ENCODE peak calls at places on chromosomes 1 and 21, in five cellular contexts. One of them, this sample, is unnamed.

GRCh38 chr1:154943649-154944421 is 7.3 kb upstream of the PMVK start:
- DNase-seq in neural progenitor cell: peak
- DNase-seq in kidney: no peak
- DNase-seq in MM.1S: peak
- DNase-seq in endodermal cell: peak
- DNase-seq in this sample: peak

GRCh38 chr1:77446841-77447555 is 165.2 kb downstream of the AK5 start:
- DNase-seq in endodermal cell: no peak
- DNase-seq in MM.1S: no peak
- DNase-seq in kidney: no peak
- DNase-seq in neural progenitor cell: no peak
- DNase-seq in this sample: no peak

GRCh38 chr1:209675567-209676154 is 449 bp downstream of the G0S2 start:
- DNase-seq in kidney: peak
- DNase-seq in neural progenitor cell: peak
- DNase-seq in MM.1S: no peak
- DNase-seq in endodermal cell: peak
- DNase-seq in this sample: peak

GRCh38 chr1:43858324-43858723 is 75.3 kb upstream of the ARTN start:
- DNase-seq in kidney: no peak
- DNase-seq in MM.1S: peak
- DNase-seq in endodermal cell: peak
- DNase-seq in neural progenitor cell: peak
- DNase-seq in this sample: peak

GRCh38 chr1:183403386-183403957 is 14.7 kb downstream of the NMNAT2 start:
- DNase-seq in endodermal cell: no peak
- DNase-seq in neural progenitor cell: peak
- DNase-seq in MM.1S: no peak
- DNase-seq in kidney: no peak
- DNase-seq in this sample: no peak

GRCh38 chr1:246293366-246294121 is 213.5 kb downstream of the SMYD3 start:
- DNase-seq in MM.1S: no peak
- DNase-seq in endodermal cell: no peak
- DNase-seq in neural progenitor cell: no peak
- DNase-seq in kidney: no peak
- DNase-seq in this sample: no peak

GRCh38 chr1:151593651-151594625 is 17.9 kb upstream of the SNX27 start:
- DNase-seq in MM.1S: peak
- DNase-seq in neural progenitor cell: peak
- DNase-seq in kidney: peak
- DNase-seq in endodermal cell: peak
- DNase-seq in this sample: peak

GRCh38 chr1:226002667-226003501 is 3.7 kb upstream of the SDE2 start:
- DNase-seq in kidney: peak
- DNase-seq in endodermal cell: peak
- DNase-seq in MM.1S: no peak
- DNase-seq in neural progenitor cell: peak
- DNase-seq in this sample: peak

GRCh38 chr1:108009603-108010195 is 44.7 kb upstream of the VAV3 start:
- DNase-seq in endodermal cell: no peak
- DNase-seq in neural progenitor cell: no peak
- DNase-seq in MM.1S: no peak
- DNase-seq in kidney: no peak
- DNase-seq in this sample: no peak

GRCh38 chr1:37020653-37021277 is 13.6 kb downstream of the GRIK3 start:
- DNase-seq in endodermal cell: peak
- DNase-seq in MM.1S: peak
- DNase-seq in kidney: no peak
- DNase-seq in neural progenitor cell: peak
- DNase-seq in this sample: peak

GRCh38 chr1:201882665-201883132 is 6.0 kb upstream of the SHISA4 start:
- DNase-seq in neural progenitor cell: no peak
- DNase-seq in MM.1S: peak
- DNase-seq in endodermal cell: no peak
- DNase-seq in kidney: no peak
- DNase-seq in this sample: peak

GRCh38 chr1:37822942-37823865 is 15.2 kb upstream of the YRDC start:
- DNase-seq in kidney: no peak
- DNase-seq in MM.1S: no peak
- DNase-seq in endodermal cell: no peak
- DNase-seq in neural progenitor cell: no peak
- DNase-seq in this sample: no peak

GRCh38 chr1:52771384-52771783 is 45.1 kb downstream of the ZYG11B start:
- DNase-seq in kidney: no peak
- DNase-seq in MM.1S: no peak
- DNase-seq in neural progenitor cell: no peak
- DNase-seq in endodermal cell: no peak
- DNase-seq in this sample: no peak

GRCh38 chr1:187433598-187433997 is 604.8 kb downstream of the PLA2G4A start:
- DNase-seq in neural progenitor cell: no peak
- DNase-seq in endodermal cell: no peak
- DNase-seq in MM.1S: no peak
- DNase-seq in kidney: no peak
- DNase-seq in this sample: no peak
- H3K9ac ChIP-seq in neural progenitor cell: no peak
- H3K9ac ChIP-seq in endodermal cell: no peak
- H3K9ac ChIP-seq in MM.1S: no peak
- H3K9ac ChIP-seq in kidney: no peak
- H3K9ac ChIP-seq in this sample: no peak

DNA sequence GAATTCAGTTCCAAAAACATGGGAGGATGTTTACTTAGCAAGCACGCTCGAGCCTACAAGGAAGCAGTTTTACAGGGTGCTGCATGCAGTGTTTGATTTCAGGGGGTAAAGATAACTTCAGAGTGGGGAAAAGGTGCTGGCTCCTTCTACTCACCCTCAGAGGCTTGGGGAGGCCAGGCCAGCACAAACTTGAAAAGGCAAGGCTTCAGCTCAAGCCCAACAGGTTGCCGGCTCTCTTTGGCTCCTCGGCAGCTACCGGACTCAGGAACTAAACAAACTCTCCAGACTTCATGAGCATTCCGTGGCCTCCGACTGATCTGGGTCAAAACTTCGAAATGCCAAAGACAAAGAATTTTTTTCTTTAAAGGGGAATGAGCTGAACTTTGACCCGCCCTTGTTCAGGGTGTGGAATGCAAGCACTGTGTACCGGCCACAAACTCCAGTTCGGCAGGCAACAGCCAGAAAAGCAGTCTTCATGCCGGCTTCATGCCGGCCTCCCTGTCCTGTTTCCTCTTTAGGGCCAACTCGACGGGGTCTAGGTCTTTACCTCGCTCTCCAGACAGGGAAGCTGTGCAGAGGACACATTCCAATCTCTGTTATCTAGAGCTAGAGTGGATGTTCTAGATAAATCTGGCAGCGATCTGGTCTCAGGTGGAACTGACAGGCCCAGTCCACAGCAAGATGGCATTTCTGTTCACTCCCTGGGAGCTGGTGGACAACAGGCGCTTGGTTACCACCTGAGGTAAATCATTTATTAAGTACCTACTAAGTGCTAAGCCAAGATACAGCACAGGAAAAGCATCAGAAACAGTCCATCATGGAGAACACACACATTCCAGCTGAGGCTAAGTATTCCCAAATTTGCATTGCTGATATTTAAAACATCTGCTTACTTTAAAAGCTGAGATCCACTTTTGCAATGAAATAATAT is 75.0 kb downstream of the CD46 start:
- DNase-seq in neural progenitor cell: no peak
- DNase-seq in kidney: peak
- DNase-seq in MM.1S: no peak
- DNase-seq in endodermal cell: no peak
- DNase-seq in this sample: no peak
- H3K4me3 ChIP-seq in neural progenitor cell: no peak
- H3K4me3 ChIP-seq in kidney: peak
- H3K4me3 ChIP-seq in MM.1S: peak
- H3K4me3 ChIP-seq in endodermal cell: no peak
- H3K4me3 ChIP-seq in this sample: no peak

GRCh38 chr1:20726107-20726911 is 6.2 kb downstream of the SH2D5 start:
- DNase-seq in MM.1S: no peak
- DNase-seq in neural progenitor cell: no peak
- DNase-seq in kidney: no peak
- DNase-seq in endodermal cell: peak
- DNase-seq in this sample: no peak
- H3K9ac ChIP-seq in MM.1S: no peak
- H3K9ac ChIP-seq in neural progenitor cell: no peak
- H3K9ac ChIP-seq in kidney: no peak
- H3K9ac ChIP-seq in endodermal cell: no peak
- H3K9ac ChIP-seq in this sample: no peak

DNA sequence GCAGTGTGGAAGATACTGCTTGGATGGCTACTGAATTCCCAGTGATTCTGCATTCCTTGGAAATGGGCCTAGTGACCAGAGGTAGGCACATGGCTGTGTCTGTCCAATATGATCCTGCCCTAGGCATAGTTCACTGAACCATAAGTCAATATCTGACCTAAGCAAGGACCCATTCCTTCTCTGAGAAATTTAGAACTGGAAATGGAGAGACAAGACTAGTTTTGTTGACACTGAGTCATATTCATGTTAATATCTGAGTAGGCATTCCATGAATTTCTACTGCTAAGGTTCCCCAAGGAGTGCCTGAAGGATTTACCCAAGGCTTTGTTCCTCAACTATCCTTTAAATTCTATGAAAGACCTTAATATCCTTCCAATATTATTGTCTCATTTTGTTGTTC is 329.7 kb upstream of the BEND5 start:
- DNase-seq in endodermal cell: no peak
- DNase-seq in neural progenitor cell: no peak
- DNase-seq in kidney: no peak
- DNase-seq in MM.1S: no peak
- DNase-seq in this sample: no peak
- H3K4me3 ChIP-seq in endodermal cell: no peak
- H3K4me3 ChIP-seq in neural progenitor cell: no peak
- H3K4me3 ChIP-seq in kidney: no peak
- H3K4me3 ChIP-seq in MM.1S: no peak
- H3K4me3 ChIP-seq in this sample: no peak

GRCh38 chr21:45310446-45310845 is 22.8 kb upstream of the POFUT2 start:
- DNase-seq in endodermal cell: peak
- DNase-seq in neural progenitor cell: no peak
- DNase-seq in kidney: peak
- DNase-seq in MM.1S: no peak
- DNase-seq in this sample: no peak

GRCh38 chr21:45306832-45307571 is 19.3 kb upstream of the POFUT2 start:
- DNase-seq in MM.1S: no peak
- DNase-seq in kidney: peak
- DNase-seq in neural progenitor cell: peak
- DNase-seq in endodermal cell: peak
- DNase-seq in this sample: no peak

GRCh38 chr21:45309541-45310381 is 22.1 kb upstream of the POFUT2 start:
- DNase-seq in neural progenitor cell: no peak
- DNase-seq in endodermal cell: peak
- DNase-seq in kidney: peak
- DNase-seq in MM.1S: no peak
- DNase-seq in this sample: no peak

GRCh38 chr21:45308211-45309068 is 20.7 kb upstream of the POFUT2 start:
- DNase-seq in endodermal cell: peak
- DNase-seq in kidney: peak
- DNase-seq in neural progenitor cell: no peak
- DNase-seq in MM.1S: no peak
- DNase-seq in this sample: no peak

GRCh38 chr21:45309069-45309521 is 21.4 kb upstream of the POFUT2 start:
- DNase-seq in endodermal cell: peak
- DNase-seq in MM.1S: peak
- DNase-seq in kidney: peak
- DNase-seq in neural progenitor cell: peak
- DNase-seq in this sample: peak
- H3K9ac ChIP-seq in endodermal cell: no peak
- H3K9ac ChIP-seq in MM.1S: no peak
- H3K9ac ChIP-seq in kidney: no peak
- H3K9ac ChIP-seq in neural progenitor cell: no peak
- H3K9ac ChIP-seq in this sample: no peak

DNA sequence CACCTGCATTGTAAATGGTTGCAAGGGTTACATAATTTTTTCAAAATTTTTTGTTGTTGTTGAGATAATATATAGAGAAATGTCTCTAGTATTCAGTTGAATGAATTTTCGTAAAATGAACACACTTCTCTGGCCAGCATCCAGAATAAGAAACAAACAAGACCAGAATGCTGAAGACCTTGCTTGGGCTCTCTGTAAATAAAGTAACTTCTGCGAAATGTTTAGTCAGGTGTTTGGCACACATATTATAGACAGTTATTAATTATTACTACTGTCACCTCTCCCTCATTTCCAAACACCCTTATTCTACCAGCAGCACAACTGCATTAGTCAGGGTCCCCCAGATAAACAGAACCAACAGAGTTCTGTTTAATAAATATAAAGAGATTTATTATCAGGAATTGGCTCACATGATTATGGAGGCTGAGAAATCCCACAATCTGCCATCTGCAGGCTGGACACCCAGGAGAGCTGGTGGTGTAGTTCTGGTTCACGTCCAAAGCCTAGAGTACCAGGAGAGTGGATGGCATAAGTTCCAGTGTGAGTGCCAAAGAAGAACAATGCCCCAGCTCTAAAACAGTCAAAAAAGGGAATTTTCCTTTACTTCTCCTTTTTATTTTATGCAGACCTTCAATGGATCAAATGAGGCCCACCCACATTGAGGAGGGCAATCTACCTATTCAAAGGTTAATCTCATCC is 44.1 kb upstream of the KCND3 start:
- DNase-seq in kidney: no peak
- DNase-seq in MM.1S: no peak
- DNase-seq in endodermal cell: no peak
- DNase-seq in neural progenitor cell: no peak
- DNase-seq in this sample: no peak
- H3K4me3 ChIP-seq in kidney: no peak
- H3K4me3 ChIP-seq in MM.1S: no peak
- H3K4me3 ChIP-seq in endodermal cell: no peak
- H3K4me3 ChIP-seq in neural progenitor cell: no peak
- H3K4me3 ChIP-seq in this sample: no peak

GRCh38 chr1:86194491-86195034 is 38.0 kb upstream of the COL24A1 start:
- DNase-seq in neural progenitor cell: no peak
- DNase-seq in MM.1S: no peak
- DNase-seq in kidney: no peak
- DNase-seq in endodermal cell: no peak
- DNase-seq in this sample: no peak
- H3K9ac ChIP-seq in neural progenitor cell: no peak
- H3K9ac ChIP-seq in MM.1S: no peak
- H3K9ac ChIP-seq in kidney: no peak
- H3K9ac ChIP-seq in endodermal cell: no peak
- H3K9ac ChIP-seq in this sample: no peak

DNA sequence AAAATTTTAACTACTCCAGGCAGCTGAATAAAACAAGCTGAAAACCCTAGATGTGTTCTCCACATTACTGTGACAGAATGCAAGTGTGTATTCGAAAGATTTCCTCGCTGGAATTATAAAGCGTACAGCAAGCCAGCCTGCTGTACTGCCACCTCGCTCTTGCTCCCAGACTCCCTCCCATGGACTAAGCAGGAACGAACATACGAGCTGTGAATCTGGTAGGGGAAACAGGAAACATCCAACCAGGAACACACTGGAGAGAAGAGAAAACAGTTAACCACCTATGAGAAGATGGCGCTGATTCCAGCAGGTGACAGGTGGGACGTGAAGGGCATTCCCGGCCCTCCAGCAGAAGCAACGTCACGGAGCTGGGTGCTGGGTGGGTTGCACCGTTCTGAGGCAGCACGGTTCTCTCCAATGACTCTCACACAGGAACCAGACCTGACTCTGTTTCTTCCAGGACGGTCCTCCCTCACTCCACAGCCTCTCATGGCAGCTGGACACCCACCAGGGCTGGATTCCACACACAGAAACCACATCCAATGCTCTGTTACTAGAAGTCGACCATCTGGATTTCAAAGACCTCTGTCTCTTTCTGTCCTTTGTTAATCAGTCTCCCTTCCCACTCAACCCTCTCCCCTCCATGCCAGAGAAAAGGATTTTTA is 219.2 kb downstream of the RERE start:
- DNase-seq in kidney: peak
- DNase-seq in neural progenitor cell: peak
- DNase-seq in endodermal cell: no peak
- DNase-seq in MM.1S: no peak
- DNase-seq in this sample: peak
- H3K4me3 ChIP-seq in kidney: no peak
- H3K4me3 ChIP-seq in neural progenitor cell: no peak
- H3K4me3 ChIP-seq in endodermal cell: no peak
- H3K4me3 ChIP-seq in MM.1S: no peak
- H3K4me3 ChIP-seq in this sample: no peak